ENCODE peak calls at places on chromosomes 16 and 17, in seven cellular contexts. B is cardiac fibroblast; M is effector CD4-positive, alpha-beta T cell; S is OCI-LY7; Y is fibroblast of the aortic adventitia; T is activated naive CD4-positive, alpha-beta T cell; K is ELF-1. A is an unnamed sample.

GRCh38 chr17:15999974-16000827 is 577 bp downstream of the TTC19 start:
- DNase-seq in B (peak), M (no peak), S (peak), Y (peak), T (no peak), K (peak), A (no peak)

GRCh38 chr16:85969159-85969558 is 70.2 kb downstream of the IRF8 start:
- DNase-seq in B (peak), M (no peak), S (no peak), Y (peak), T (no peak), K (no peak), A (no peak)

GRCh38 chr16:54342001-54342776 is 55.6 kb upstream of the IRX3 start:
- DNase-seq in B (peak), M (no peak), S (no peak), Y (peak), T (no peak), K (no peak), A (no peak)

GRCh38 chr16:2086812-2087425 is 39.1 kb downstream of the TSC2 start:
- DNase-seq in B (no peak), M (no peak), S (peak), Y (no peak), T (no peak), K (no peak), A (no peak)

GRCh38 chr16:24729967-24730815 is 740 bp downstream of the TNRC6A start:
- DNase-seq in B (peak), M (peak), S (peak), Y (no peak), T (peak), K (peak), A (peak)

GRCh38 chr17:8552582-8553320 is 77.8 kb downstream of the MYH10 start:
- DNase-seq in B (no peak), M (no peak), S (no peak), Y (peak), T (no peak), K (no peak), A (no peak)

GRCh38 chr16:67181346-67181745 is 2.4 kb downstream of the MATCAP1 start:
- DNase-seq in B (peak), M (no peak), S (no peak), Y (peak), T (no peak), K (no peak), A (no peak)

GRCh38 chr16:49756971-49757743 is 98.8 kb downstream of the ZNF423 start:
- DNase-seq in B (peak), M (no peak), S (no peak), Y (peak), T (no peak), K (no peak), A (no peak)

GRCh38 chr16:50169555-50170096 is 16.5 kb downstream of the TENT4B start:
- DNase-seq in B (no peak), M (no peak), S (no peak), Y (no peak), T (no peak), K (peak), A (no peak)

GRCh38 chr17:340074-340473 is 12.5 kb downstream of the RPH3AL start:
- DNase-seq in B (no peak), M (no peak), S (no peak), Y (no peak), T (no peak), K (no peak), A (no peak)

GRCh38 chr17:34974794-34975428 is 5.4 kb upstream of the LIG3 start:
- DNase-seq in B (no peak), M (no peak), S (no peak), Y (no peak), T (no peak), K (no peak), A (no peak)

GRCh38 chr16:82900611-82901010 is 273.8 kb downstream of the CDH13 start:
- DNase-seq in B (peak), M (no peak), S (no peak), Y (no peak), T (no peak), K (no peak), A (no peak)

GRCh38 chr16:539901-540530 is 12.5 kb downstream of the CAPN15 start:
- DNase-seq in B (no peak), M (no peak), S (no peak), Y (peak), T (no peak), K (no peak), A (no peak)

GRCh38 chr17:2837147-2837561 is 40.9 kb downstream of the RAP1GAP2 start:
- DNase-seq in B (no peak), M (peak), S (peak), Y (no peak), T (no peak), K (no peak), A (no peak)

GRCh38 chr16:50939356-50939755 is 197.5 kb downstream of the CYLD start:
- DNase-seq in B (no peak), M (no peak), S (no peak), Y (no peak), T (no peak), K (no peak), A (no peak)

GRCh38 chr17:49063652-49064051 is 66.5 kb downstream of the IGF2BP1 start:
- DNase-seq in B (peak), M (no peak), S (no peak), Y (peak), T (no peak), K (no peak), A (no peak)

GRCh38 chr17:57004944-57005579 is 27.1 kb downstream of the SCPEP1 start:
- DNase-seq in B (no peak), M (no peak), S (peak), Y (no peak), T (no peak), K (peak), A (peak)

GRCh38 chr17:47738178-47738577 is 5.1 kb downstream of the TBX21 start:
- DNase-seq in B (no peak), M (no peak), S (no peak), Y (no peak), T (no peak), K (no peak), A (no peak)

GRCh38 chr16:681746-682427 is 1.7 kb downstream of the STUB1 start:
- DNase-seq in B (peak), M (no peak), S (no peak), Y (no peak), T (no peak), K (no peak), A (no peak)

GRCh38 chr17:77846531-77847085 is 111.9 kb upstream of the TNRC6C start:
- DNase-seq in B (no peak), M (peak), S (peak), Y (no peak), T (no peak), K (no peak), A (peak)

GRCh38 chr16:899678-900060 is 71.1 kb downstream of the LMF1 start:
- DNase-seq in B (no peak), M (no peak), S (no peak), Y (no peak), T (no peak), K (no peak), A (no peak)

GRCh38 chr17:43660816-43661493 is 767 bp downstream of the MEOX1 start:
- DNase-seq in B (no peak), M (no peak), S (no peak), Y (no peak), T (no peak), K (no peak), A (no peak)

GRCh38 chr17:27545562-27546229 is 85.3 kb upstream of the LGALS9 start:
- DNase-seq in B (no peak), M (no peak), S (no peak), Y (peak), T (no peak), K (no peak), A (no peak)

GRCh38 chr17:27993723-27994310 is 48.7 kb upstream of the NLK start:
- DNase-seq in B (no peak), M (no peak), S (no peak), Y (no peak), T (no peak), K (no peak), A (no peak)

GRCh38 chr16:81175325-81175891 is 63.1 kb upstream of the BCO1 start:
- DNase-seq in B (peak), M (no peak), S (no peak), Y (peak), T (no peak), K (no peak), A (no peak)

GRCh38 chr16:30985401-30986128 is 558 bp downstream of the HSD3B7 start:
- DNase-seq in B (no peak), M (no peak), S (no peak), Y (peak), T (no peak), K (no peak), A (no peak)

GRCh38 chr17:2551493-2551892 is 39.8 kb upstream of the METTL16 start:
- DNase-seq in B (no peak), M (no peak), S (no peak), Y (no peak), T (no peak), K (peak), A (no peak)

GRCh38 chr17:61157246-61157887 is 242.3 kb upstream of the TBX2 start:
- DNase-seq in B (peak), M (no peak), S (no peak), Y (peak), T (no peak), K (no peak), A (no peak)

GRCh38 chr17:49016775-49017463 is 19.7 kb downstream of the IGF2BP1 start:
- DNase-seq in B (peak), M (no peak), S (no peak), Y (peak), T (no peak), K (no peak), A (no peak)

GRCh38 chr17:48445248-48445620 is 15.2 kb upstream of the SKAP1 start:
- DNase-seq in B (no peak), M (no peak), S (no peak), Y (no peak), T (no peak), K (no peak), A (no peak)